ENCODE peak calls at places on chromosome 11, in six cellular contexts. J is OCI-LY7, H is mammary epithelial cell, R is dorsolateral prefrontal cortex, O is right cardiac atrium, C is mesenchymal stem cell. S is an unnamed sample.

GRCh38 chr11:38543311-38543710 is 1945.3 kb upstream of the RAG2 start:
- DNase-seq in R (no peak), H (peak), J (no peak), O (no peak), C (peak), S (peak)

GRCh38 chr11:110468095-110468494 is 38.3 kb downstream of the FDX1 start:
- DNase-seq in C (peak), R (no peak), O (no peak), J (no peak), H (no peak), S (no peak)

GRCh38 chr11:67490727-67491065 is 7.9 kb downstream of the AIP start:
- DNase-seq in J (no peak), R (no peak), C (no peak), O (peak), H (no peak), S (no peak)

GRCh38 chr11:62889484-62890437 is 9.1 kb downstream of the SLC3A2 start:
- DNase-seq in C (peak), H (no peak), R (no peak), O (no peak), J (no peak), S (peak)

GRCh38 chr11:128105511-128105910 is 481.8 kb downstream of the ETS1 start:
- DNase-seq in O (no peak), H (no peak), C (no peak), J (no peak), R (no peak), S (no peak)

GRCh38 chr11:26946209-26946828 is 47.6 kb upstream of the FIBIN start:
- DNase-seq in R (no peak), J (no peak), C (peak), O (no peak), H (peak), S (no peak)

GRCh38 chr11:95891423-95892177 is 32.3 kb downstream of the MTMR2 start:
- DNase-seq in C (peak), O (no peak), R (no peak), J (no peak), H (no peak), S (no peak)

GRCh38 chr11:79219186-79220045 is 221.4 kb downstream of the TENM4 start:
- DNase-seq in H (peak), C (no peak), R (no peak), O (no peak), J (no peak), S (no peak)

GRCh38 chr11:18720811-18721575 is 5.0 kb downstream of the IGSF22 start:
- DNase-seq in J (no peak), C (peak), H (peak), O (peak), R (peak), S (peak)

GRCh38 chr11:131536159-131536558 is 165.7 kb downstream of the NTM start:
- DNase-seq in J (no peak), R (no peak), O (no peak), C (no peak), H (no peak), S (no peak)

GRCh38 chr11:19846654-19847330 is 134.2 kb downstream of the NAV2 start:
- DNase-seq in R (peak), O (peak), H (no peak), C (peak), J (no peak), S (no peak)
- H3K27ac ChIP-seq in R (no peak), O (peak), H (no peak), C (no peak), J (no peak), S (no peak)

GRCh38 chr11:107929611-107930200 is 1.5 kb downstream of the RAB39A start:
- DNase-seq in C (no peak), R (no peak), H (no peak), J (no peak), O (no peak), S (peak)
- H3K4me3 ChIP-seq in C (no peak), R (peak), H (no peak), J (peak), O (no peak), S (peak)

GRCh38 chr11:114137838-114138237 is 78.3 kb downstream of the ZBTB16 start:
- DNase-seq in J (no peak), C (no peak), O (peak), R (no peak), H (no peak), S (no peak)

GRCh38 chr11:114137054-114137453 is 77.5 kb downstream of the ZBTB16 start:
- DNase-seq in O (no peak), C (peak), H (no peak), R (no peak), J (no peak), S (no peak)

GRCh38 chr11:114134870-114135269 is 75.4 kb downstream of the ZBTB16 start:
- DNase-seq in O (no peak), J (no peak), R (no peak), H (peak), C (peak), S (peak)

GRCh38 chr11:114133548-114134329 is 74.2 kb downstream of the ZBTB16 start:
- DNase-seq in H (no peak), R (no peak), J (no peak), O (no peak), C (no peak), S (peak)

DNA sequence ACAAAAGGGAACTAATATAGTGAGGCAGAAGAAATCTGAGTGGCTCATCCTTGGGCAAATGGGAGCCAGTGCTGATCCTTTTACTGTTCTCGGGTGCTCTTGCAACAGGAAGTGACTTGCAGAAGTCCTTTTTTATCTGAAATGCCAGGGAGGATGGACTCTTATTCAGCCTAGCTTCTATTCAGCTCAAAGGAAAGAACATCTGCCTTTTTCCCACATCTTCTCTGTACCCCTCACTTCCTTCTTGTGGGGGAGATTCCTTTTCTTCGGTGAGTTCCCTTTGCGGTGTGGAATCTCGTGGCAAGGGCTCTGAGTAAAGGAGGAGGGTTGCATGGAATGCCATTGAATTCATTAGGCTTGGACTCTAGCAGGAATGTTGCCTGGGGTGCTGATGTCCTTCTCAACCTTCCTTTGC is 76.2 kb downstream of the ZBTB16 start:
- DNase-seq in R (no peak), O (no peak), J (no peak), H (no peak), C (peak), S (peak)
- H3K27ac ChIP-seq in R (peak), O (peak), J (no peak), H (no peak), C (no peak), S (peak)

GRCh38 chr11:73331138-73331916 is 23.3 kb downstream of the ARHGEF17 start:
- DNase-seq in R (no peak), H (no peak), O (peak), J (no peak), C (peak), S (peak)

GRCh38 chr11:73327812-73328364 is 19.8 kb downstream of the ARHGEF17 start:
- DNase-seq in H (no peak), R (no peak), O (no peak), C (no peak), J (no peak), S (no peak)

GRCh38 chr11:73333626-73334199 is 25.6 kb downstream of the ARHGEF17 start:
- DNase-seq in O (no peak), C (peak), R (no peak), J (no peak), H (no peak), S (no peak)

GRCh38 chr11:73333173-73333572 is 25.1 kb downstream of the ARHGEF17 start:
- DNase-seq in C (no peak), O (peak), H (no peak), R (no peak), J (no peak), S (no peak)

GRCh38 chr11:73330569-73331093 is 22.6 kb downstream of the ARHGEF17 start:
- DNase-seq in H (no peak), O (peak), C (peak), R (no peak), J (no peak), S (peak)
- H3K4me3 ChIP-seq in H (no peak), O (no peak), C (no peak), R (no peak), J (no peak), S (no peak)

GRCh38 chr11:47172740-47173139 is 3.9 kb downstream of the ARFGAP2 start:
- DNase-seq in O (no peak), H (no peak), J (no peak), C (no peak), R (no peak), S (no peak)

GRCh38 chr11:47171856-47172255 is 4.8 kb downstream of the ARFGAP2 start:
- DNase-seq in O (no peak), J (no peak), H (no peak), C (no peak), R (no peak), S (no peak)

GRCh38 chr11:47175746-47176327 is 842 bp downstream of the ARFGAP2 start:
- DNase-seq in O (no peak), H (peak), R (no peak), J (peak), C (no peak), S (no peak)

GRCh38 chr11:47166368-47166767 is 10.3 kb downstream of the ARFGAP2 start:
- DNase-seq in J (no peak), R (no peak), C (no peak), O (peak), H (no peak), S (no peak)

GRCh38 chr11:47171057-47171838 is 5.4 kb downstream of the ARFGAP2 start:
- DNase-seq in C (no peak), O (no peak), H (no peak), J (no peak), R (no peak), S (no peak)
- H3K27ac ChIP-seq in C (no peak), O (no peak), H (no peak), J (no peak), R (peak), S (no peak)